ENCODE peak calls at places on chromosomes 5 and 9, in eight cellular contexts. M is esophagus squamous epithelium, I is stomach, E is tibial nerve, Y is fibroblast of lung, T is HAP-1, O is adrenal gland, S is A549. V is an unnamed sample. For H3K9me3, the result is how much of the 10 kb centered on the place peaks cover.

GRCh38 chr9:32844259-32844658 is 60.9 kb downstream of the TMEM215 start:
- DNase-seq in S (no peak), I (no peak), E (no peak), Y (no peak), M (no peak), O (no peak), T (no peak), V (no peak)

GRCh38 chr5:179818746-179819295 is 1.9 kb upstream of the SQSTM1 start:
- DNase-seq in E (peak), O (peak), S (peak), M (peak), T (peak), I (peak), Y (peak), V (peak)

GRCh38 chr5:95446009-95446408 is 54.8 kb downstream of the FAM81B start:
- DNase-seq in S (no peak), E (no peak), T (no peak), O (no peak), M (no peak), Y (peak), I (no peak), V (no peak)

GRCh38 chr5:98768160-98769005 is 5.1 kb upstream of the RGMB start:
- DNase-seq in O (peak), E (peak), S (peak), M (no peak), I (peak), T (peak), Y (peak), V (no peak)

GRCh38 chr9:132056717-132057429 is 22.8 kb downstream of the MED27 start:
- DNase-seq in S (no peak), M (no peak), O (no peak), T (no peak), E (no peak), I (no peak), Y (no peak), V (no peak)

GRCh38 chr5:112419050-112419595 is at the start of gene EPB41L4A:
- DNase-seq in T (no peak), O (peak), M (no peak), S (peak), E (no peak), Y (peak), I (peak), V (no peak)

GRCh38 chr5:143471041-143471509 is 67.6 kb upstream of the NR3C1 start:
- DNase-seq in E (no peak), S (no peak), M (no peak), T (no peak), Y (peak), I (no peak), O (no peak), V (no peak)

GRCh38 chr5:134100283-134101011 is 14.0 kb upstream of the TCF7 start:
- DNase-seq in O (no peak), E (no peak), S (no peak), I (peak), Y (peak), M (no peak), T (no peak), V (peak)

GRCh38 chr5:149605354-149605997 is 24.2 kb downstream of the ARHGEF37 start:
- DNase-seq in Y (no peak), O (no peak), M (no peak), S (no peak), T (no peak), I (no peak), E (no peak), V (no peak)

GRCh38 chr9:92716557-92716956 is 46.6 kb upstream of the IPPK start:
- DNase-seq in M (no peak), S (peak), E (peak), T (peak), Y (peak), O (peak), I (peak), V (no peak)

GRCh38 chr9:78539904-78540303 is 243.0 kb downstream of the PSAT1 start:
- DNase-seq in O (no peak), M (no peak), I (no peak), Y (peak), S (no peak), T (no peak), E (no peak), V (no peak)

GRCh38 chr5:33558489-33558888 is 117.7 kb downstream of the TARS1 start:
- DNase-seq in Y (peak), E (no peak), S (no peak), O (no peak), M (no peak), I (no peak), T (no peak), V (no peak)

GRCh38 chr9:128098936-128099931 is 28.3 kb downstream of the PTGES2 start:
- DNase-seq in O (no peak), I (no peak), S (no peak), T (no peak), M (no peak), Y (peak), E (peak), V (no peak)

GRCh38 chr9:69173497-69173890 is 583 bp upstream of the TJP2 start:
- DNase-seq in Y (peak), T (no peak), E (peak), M (no peak), S (no peak), I (no peak), O (no peak), V (no peak)

GRCh38 chr9:121023064-121023463 is 27.0 kb downstream of the C5 start:
- DNase-seq in O (no peak), M (no peak), Y (peak), I (no peak), T (no peak), S (peak), E (no peak), V (no peak)

GRCh38 chr5:54673523-54674225 is 156.1 kb downstream of the SNX18 start:
- DNase-seq in Y (peak), T (no peak), S (no peak), O (peak), I (peak), E (peak), M (peak), V (peak)

GRCh38 chr5:74632947-74633356 is 7.6 kb downstream of the ENC1 start:
- DNase-seq in M (no peak), O (no peak), E (no peak), Y (peak), S (no peak), T (no peak), I (no peak), V (no peak)

GRCh38 chr9:105683688-105684275 is 10.6 kb upstream of the TMEM38B start:
- DNase-seq in M (no peak), E (no peak), O (no peak), T (no peak), S (no peak), I (no peak), Y (no peak), V (no peak)

GRCh38 chr5:90169078-90169477 is 240.5 kb downstream of the CETN3 start:
- DNase-seq in T (no peak), S (no peak), E (no peak), M (no peak), O (no peak), Y (no peak), I (peak), V (no peak)

GRCh38 chr5:154618696-154619095 is 136.5 kb upstream of the LARP1 start:
- DNase-seq in M (no peak), Y (no peak), S (no peak), E (no peak), O (no peak), T (no peak), I (no peak), V (no peak)

GRCh38 chr9:108551030-108551964 is 304.5 kb downstream of the ACTL7B start:
- DNase-seq in M (no peak), O (peak), T (peak), Y (peak), E (no peak), S (peak), I (no peak), V (no peak)

GRCh38 chr5:101102506-101102905 is 199.4 kb upstream of the ST8SIA4 start:
- DNase-seq in S (peak), E (no peak), M (no peak), O (no peak), Y (peak), I (no peak), T (no peak), V (no peak)

GRCh38 chr5:446864-447263 is 3.9 kb downstream of the EXOC3 start:
- DNase-seq in O (no peak), E (no peak), T (no peak), Y (peak), S (peak), M (no peak), I (no peak), V (no peak)

GRCh38 chr9:69746859-69747560 is 12.8 kb downstream of the PTAR1 start:
- DNase-seq in Y (no peak), M (no peak), O (no peak), E (no peak), I (no peak), S (no peak), T (no peak), V (no peak)

GRCh38 chr5:95842955-95843544 is 20.5 kb upstream of the GLRX start:
- DNase-seq in E (peak), M (peak), I (peak), S (no peak), T (no peak), O (peak), Y (peak), V (no peak)

GRCh38 chr5:150111121-150111520 is 24.8 kb upstream of the CSF1R start:
- DNase-seq in M (no peak), T (no peak), Y (no peak), E (no peak), S (no peak), O (no peak), I (no peak), V (no peak)

GRCh38 chr9:79945495-79945894 is 373.7 kb downstream of the TLE4 start:
- DNase-seq in S (no peak), T (no peak), M (no peak), I (no peak), E (no peak), Y (no peak), O (no peak), V (no peak)

GRCh38 chr9:77659926-77660325 is 11.8 kb upstream of the GNA14 start:
- DNase-seq in T (no peak), E (no peak), O (no peak), I (no peak), S (no peak), Y (no peak), M (no peak), V (no peak)

GRCh38 chr5:169354921-169355320 is 54.0 kb upstream of the SLIT3 start:
- DNase-seq in M (no peak), Y (peak), I (no peak), O (no peak), E (no peak), S (no peak), T (no peak), V (no peak)

GRCh38 chr5:69285448-69286116 is 47.0 kb downstream of the CCDC125 start:
- DNase-seq in E (no peak), T (no peak), S (no peak), O (no peak), I (no peak), Y (peak), M (no peak), V (no peak)

GRCh38 chr5:15774632-15775031 is 274.7 kb downstream of the FBXL7 start:
- DNase-seq in T (no peak), S (no peak), I (no peak), E (no peak), M (no peak), O (no peak), Y (no peak), V (no peak)

GRCh38 chr5:65970481-65971367 is 44.3 kb downstream of the ERBIN start:
- DNase-seq in M (no peak), T (no peak), O (peak), E (no peak), I (no peak), Y (no peak), S (no peak), V (no peak)

GRCh38 chr9:95742821-95743220 is 132.7 kb upstream of the ERCC6L2 start:
- DNase-seq in E (no peak), O (no peak), Y (no peak), I (no peak), T (peak), M (no peak), S (no peak), V (no peak)

GRCh38 chr5:45355189-45355992 is 340.8 kb downstream of the HCN1 start:
- DNase-seq in I (no peak), M (no peak), S (no peak), Y (no peak), T (no peak), E (no peak), O (no peak), V (no peak)

GRCh38 chr9:125547383-125547782 is 159.6 kb downstream of the MAPKAP1 start:
- DNase-seq in M (no peak), Y (no peak), S (no peak), E (no peak), T (no peak), O (no peak), I (no peak), V (no peak)

GRCh38 chr5:81121836-81122235 is 111.3 kb upstream of the CKMT2 start:
- DNase-seq in M (no peak), S (no peak), I (no peak), T (no peak), E (no peak), Y (peak), O (no peak), V (no peak)

GRCh38 chr9:114112778-114113585 is 13.9 kb upstream of the KIF12 start:
- DNase-seq in O (peak), M (no peak), E (peak), I (peak), Y (peak), T (no peak), S (no peak), V (no peak)

GRCh38 chr5:171826132-171826531 is 40.5 kb downstream of the SMIM23 start:
- DNase-seq in Y (peak), M (no peak), O (no peak), S (no peak), T (no peak), I (no peak), E (no peak), V (no peak)

GRCh38 chr9:111959468-111959941 is 62.9 kb downstream of the UGCG start:
- DNase-seq in T (no peak), I (peak), M (no peak), O (no peak), Y (peak), E (no peak), S (peak), V (no peak)

DNA sequence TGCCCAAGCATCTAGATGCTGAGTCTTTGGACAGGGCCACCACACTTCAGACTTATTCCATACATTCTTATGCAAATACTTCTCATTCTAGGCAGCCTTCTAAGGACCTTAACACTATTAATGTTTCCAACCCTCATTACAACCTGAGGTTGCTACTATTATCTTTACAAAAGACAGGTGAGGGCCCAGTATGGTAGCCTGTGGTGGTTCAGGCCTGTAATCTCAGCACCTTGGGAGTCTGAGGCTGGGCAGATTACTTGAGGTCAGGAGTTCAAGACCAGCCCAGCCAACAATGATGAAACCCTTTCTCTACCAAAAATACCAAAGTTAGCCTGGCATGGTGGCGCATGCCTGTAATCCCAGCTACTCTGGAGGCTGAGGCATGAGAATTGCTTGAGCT is 16.2 kb downstream of the ZFP62 start:
- DNase-seq in I (no peak), E (no peak), O (no peak), S (no peak), T (no peak), M (no peak), Y (no peak), V (no peak)
- H3K9me3 ChIP-seq in I (under half), E (under half), O (under half), S (half or more), T (under half), M (under half), Y (under half), V (under half)

DNA sequence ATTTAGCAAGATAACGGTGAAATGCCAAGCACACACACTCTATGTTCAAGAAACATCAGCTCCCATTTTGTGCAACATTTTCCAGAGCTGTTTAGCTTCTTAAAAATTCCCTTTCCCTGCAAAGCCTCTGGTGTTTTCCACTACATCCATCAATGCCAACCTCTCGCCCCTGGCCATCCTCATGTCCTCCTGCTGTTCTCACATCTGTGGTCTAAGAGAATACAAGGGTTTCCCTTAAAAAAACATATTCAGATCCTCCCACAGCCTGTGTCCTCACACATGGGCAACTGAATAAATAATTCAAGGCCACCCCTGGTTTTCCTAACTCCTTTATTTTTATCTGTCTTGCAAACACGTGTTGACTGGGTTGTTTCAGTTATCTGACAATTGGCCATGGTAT is 70.3 kb downstream of the PAPPA start:
- DNase-seq in O (no peak), Y (peak), E (no peak), M (no peak), S (no peak), T (no peak), I (no peak), V (no peak)
- H3K9me3 ChIP-seq in O (under half), Y (under half), E (under half), M (under half), S (under half), T (under half), I (under half), V (under half)

GRCh38 chr9:20270176-20270575 is 352.1 kb downstream of the MLLT3 start:
- DNase-seq in S (no peak), O (no peak), M (no peak), Y (no peak), T (no peak), E (no peak), I (no peak), V (no peak)
- H3K9me3 ChIP-seq in S (under half), O (under half), M (under half), Y (under half), T (under half), E (under half), I (under half), V (under half)

DNA sequence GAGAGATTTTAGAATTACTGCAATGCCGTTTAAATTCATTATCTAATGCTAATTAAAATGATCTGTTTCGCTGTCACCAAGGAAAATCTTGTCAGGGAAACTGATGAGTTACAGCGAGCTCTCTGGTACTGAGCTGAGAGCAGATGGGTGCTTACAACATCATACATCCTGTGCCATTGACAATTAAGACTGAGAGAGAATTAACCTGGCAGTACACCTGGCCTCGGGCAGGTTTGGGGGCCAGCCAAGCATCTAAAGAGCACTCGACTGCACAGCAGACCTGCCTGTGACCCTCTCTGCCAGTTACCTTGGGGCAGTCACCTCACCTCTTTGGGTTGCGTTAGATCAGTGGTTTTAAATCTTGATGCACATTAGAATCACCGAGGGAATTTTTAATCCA is 54.9 kb downstream of the PUM3 start:
- DNase-seq in T (no peak), E (no peak), I (no peak), O (no peak), S (no peak), Y (no peak), M (no peak), V (no peak)
- H3K9me3 ChIP-seq in T (under half), E (under half), I (under half), O (under half), S (under half), Y (under half), M (under half), V (under half)

GRCh38 chr5:178383301-178383918 is 150.8 kb upstream of the PHYKPL start:
- DNase-seq in Y (no peak), M (no peak), O (no peak), S (no peak), E (no peak), I (no peak), T (no peak), V (no peak)
- H3K9me3 ChIP-seq in Y (under half), M (under half), O (under half), S (under half), E (under half), I (under half), T (under half), V (under half)

DNA sequence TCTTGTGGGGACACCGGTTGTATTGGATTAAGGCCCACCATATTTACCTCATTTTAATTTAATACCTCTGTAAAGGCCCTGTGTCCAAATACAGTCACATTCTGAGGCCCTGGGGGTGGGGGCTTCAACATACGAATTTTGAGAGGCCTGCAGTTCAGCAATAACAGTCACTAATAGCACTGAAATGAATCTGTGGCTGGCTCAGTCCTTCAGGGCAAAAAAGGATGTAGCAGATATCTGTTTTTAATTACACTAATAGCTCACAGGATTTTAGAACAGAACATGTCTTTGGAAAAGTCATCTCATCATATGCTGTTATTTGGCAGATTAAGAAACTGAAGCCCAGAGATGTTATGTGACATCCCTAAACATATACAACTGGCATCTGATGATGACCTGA is 71.9 kb upstream of the ANKRD55 start:
- DNase-seq in S (no peak), O (no peak), Y (no peak), T (no peak), E (no peak), M (no peak), I (no peak), V (no peak)
- H3K9me3 ChIP-seq in S (under half), O (under half), Y (under half), T (under half), E (under half), M (under half), I (under half), V (under half)

DNA sequence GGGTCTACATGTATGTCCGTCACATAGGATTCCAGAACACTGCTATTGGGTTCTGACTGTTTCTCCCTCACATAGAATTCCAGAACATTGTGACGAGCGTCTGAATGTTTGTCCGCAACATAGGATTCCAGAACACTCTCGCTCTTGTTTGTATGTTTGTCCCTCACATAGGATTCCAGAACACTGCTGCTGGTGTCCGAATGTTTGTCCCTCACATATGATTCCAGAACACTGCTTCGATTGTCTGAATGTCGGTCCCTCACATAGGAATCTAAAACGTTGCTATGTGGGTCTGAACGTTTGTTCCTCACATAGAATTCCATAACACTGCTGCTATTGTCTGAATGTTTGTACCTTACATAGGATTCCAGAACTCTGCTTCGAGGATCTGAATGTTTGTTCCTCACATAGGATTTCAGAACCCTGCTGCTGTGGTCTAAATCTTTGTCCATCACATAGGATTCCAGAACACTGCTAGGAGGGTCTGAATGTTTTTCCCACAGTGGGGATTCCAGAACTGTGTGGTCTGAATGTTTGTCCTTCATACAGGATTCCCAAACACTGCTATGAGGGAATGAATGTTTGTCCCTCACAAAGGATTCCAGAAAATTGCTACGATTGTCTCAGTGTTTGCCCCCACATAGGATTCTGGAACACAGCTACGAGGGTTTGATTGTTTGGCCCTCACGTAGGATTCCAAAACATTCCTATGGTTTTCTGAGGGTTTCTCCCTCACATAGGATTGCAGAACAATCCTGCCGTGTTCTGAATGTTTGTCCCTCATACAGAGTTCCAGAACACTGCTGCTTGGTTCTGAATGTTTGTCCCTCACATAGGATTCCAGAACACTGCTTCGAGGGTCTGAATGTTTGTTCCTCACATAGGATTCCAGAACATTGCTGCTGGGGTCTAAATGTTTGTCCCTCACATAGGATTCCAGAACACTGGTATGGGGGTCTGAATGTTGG is 220.5 kb downstream of the FOXD4L6 start:
- DNase-seq in E (no peak), T (no peak), M (no peak), O (no peak), S (no peak), I (no peak), Y (no peak), V (no peak)
- H3K9me3 ChIP-seq in E (under half), T (under half), M (under half), O (half or more), S (half or more), I (half or more), Y (under half), V (under half)